ENCODE peak calls at places on chromosome 18, in five cellular contexts. Z, W, X, O and I are unnamed samples.

GRCh38 chr18:14969507-14969906 is 221.5 kb downstream of the ANKRD30B start:
- DNase-seq in Z (no peak), W (no peak), X (no peak), O (no peak), I (no peak)

GRCh38 chr18:55343396-55344073 is 244.5 kb downstream of the TCF4 start:
- DNase-seq in Z (no peak), W (no peak), X (no peak), O (peak; percentile 52), I (no peak)

GRCh38 chr18:46278481-46279465 is 174.6 kb downstream of the HAUS1 start:
- DNase-seq in Z (no peak), W (no peak), X (no peak), O (peak; percentile 82), I (no peak)

GRCh38 chr18:24959100-24959499 is 392.9 kb downstream of the ZNF521 start:
- DNase-seq in Z (no peak), W (no peak), X (no peak), O (no peak), I (no peak)

GRCh38 chr18:51068111-51068510 is 38.1 kb downstream of the SMAD4 start:
- DNase-seq in Z (no peak), W (no peak), X (no peak), O (peak; percentile 73), I (no peak)

GRCh38 chr18:44789704-44790103 is 109.0 kb downstream of the SETBP1 start:
- DNase-seq in Z (no peak), W (no peak), X (no peak), O (no peak), I (no peak)

GRCh38 chr18:73614812-73615211 is 532.8 kb downstream of the FBXO15 start:
- DNase-seq in Z (peak; percentile 83), W (no peak), X (no peak), O (peak; percentile 75), I (no peak)

GRCh38 chr18:36187138-36187825 is at the start of gene MOCOS:
- DNase-seq in Z (peak; percentile 23), W (peak; percentile 61), X (peak; percentile 27), O (peak; percentile 49), I (no peak)

GRCh38 chr18:3688682-3689081 is 238.7 kb downstream of the TGIF1 start:
- DNase-seq in Z (peak; percentile 95), W (no peak), X (no peak), O (peak; percentile 92), I (no peak)

GRCh38 chr18:26655614-26656400 is 107.5 kb upstream of the KCTD1 start:
- DNase-seq in Z (no peak), W (peak; percentile 51), X (peak; percentile 44), O (peak; percentile 42), I (no peak)

GRCh38 chr18:79859314-79859713 is 61.6 kb downstream of the KCNG2 start:
- DNase-seq in Z (no peak), W (no peak), X (no peak), O (no peak), I (no peak)

GRCh38 chr18:48440924-48441323 is 31.7 kb upstream of the ZBTB7C start:
- DNase-seq in Z (no peak), W (no peak), X (no peak), O (no peak), I (no peak)

GRCh38 chr18:12657048-12657848 is 659 bp downstream of the SPIRE1 start:
- DNase-seq in Z (no peak), W (peak; percentile 21), X (no peak), O (peak; percentile 62), I (no peak)

GRCh38 chr18:9665311-9665710 is 42.8 kb upstream of the RAB31 start:
- DNase-seq in Z (no peak), W (no peak), X (no peak), O (peak; percentile 14), I (no peak)

GRCh38 chr18:54616220-54616848 is 25.3 kb downstream of the DYNAP start:
- DNase-seq in Z (no peak), W (no peak), X (no peak), O (no peak), I (no peak)

GRCh38 chr18:9413586-9413985 is 61.7 kb upstream of the RALBP1 start:
- DNase-seq in Z (no peak), W (no peak), X (no peak), O (peak; percentile 89), I (no peak)

GRCh38 chr18:58241877-58242276 is 197.9 kb downstream of the NEDD4L start:
- DNase-seq in Z (no peak), W (no peak), X (no peak), O (peak; percentile 89), I (no peak)

GRCh38 chr18:427005-427404 is 73.5 kb downstream of the COLEC12 start:
- DNase-seq in Z (no peak), W (no peak), X (no peak), O (peak; percentile 88), I (no peak)

GRCh38 chr18:55247032-55247431 is 287.8 kb upstream of the CCDC68 start:
- DNase-seq in Z (no peak), W (no peak), X (no peak), O (no peak), I (no peak)

GRCh38 chr18:35413163-35413511 is 36.0 kb upstream of the ZNF396 start:
- DNase-seq in Z (no peak), W (no peak), X (no peak), O (no peak), I (no peak)

GRCh38 chr18:22455425-22456150 is 37.9 kb upstream of the CTAGE1 start:
- DNase-seq in Z (no peak), W (no peak), X (no peak), O (no peak), I (no peak)

GRCh38 chr18:37729715-37730114 is 164.1 kb upstream of the CELF4 start:
- DNase-seq in Z (no peak), W (no peak), X (no peak), O (no peak), I (no peak)